ENCODE peak calls at places on chromosomes 16 and 17, in eight cellular contexts. N, Q, J, U, X, A, I and D are unnamed samples.

GRCh38 chr16:56189990-56190902 is 1.0 kb upstream of the GNAO1 start:
- DNase-seq in N (no peak), Q (no peak), J (no peak), U (no peak), X (peak; percentile 27), A (no peak), I (no peak), D (no peak)

GRCh38 chr17:53137919-53138318 is 684.8 kb upstream of the KIF2B start:
- DNase-seq in N (no peak), Q (no peak), J (no peak), U (no peak), X (no peak), A (no peak), I (no peak), D (no peak)

GRCh38 chr17:83124871-83125514 is 45.6 kb downstream of the METRNL start:
- DNase-seq in N (peak; percentile 40), Q (no peak), J (no peak), U (peak; percentile 14), X (no peak), A (no peak), I (no peak), D (peak; percentile 74)

GRCh38 chr16:82730901-82731300 is 104.1 kb downstream of the CDH13 start:
- DNase-seq in N (no peak), Q (no peak), J (no peak), U (no peak), X (no peak), A (no peak), I (no peak), D (no peak)

GRCh38 chr16:54636221-54636793 is 294.4 kb upstream of the IRX5 start:
- DNase-seq in N (no peak), Q (no peak), J (no peak), U (no peak), X (no peak), A (no peak), I (no peak), D (no peak)

GRCh38 chr16:11251525-11252481 is 4.2 kb downstream of the SOCS1 start:
- DNase-seq in N (no peak), Q (peak; percentile 90), J (no peak), U (peak; percentile 64), X (peak; percentile 48), A (no peak), I (no peak), D (peak; percentile 74)

GRCh38 chr16:69112285-69113129 is 7.1 kb downstream of the HAS3 start:
- DNase-seq in N (no peak), Q (peak; percentile 78), J (peak; percentile 78), U (peak; percentile 37), X (peak; percentile 43), A (no peak), I (peak; percentile 83), D (peak; percentile 16)

GRCh38 chr17:9371019-9371418 is 204.6 kb downstream of the STX8 start:
- DNase-seq in N (no peak), Q (no peak), J (no peak), U (no peak), X (no peak), A (peak; percentile 84), I (no peak), D (no peak)

GRCh38 chr16:84985079-84986065 is 26.0 kb downstream of the ZDHHC7 start:
- DNase-seq in N (no peak), Q (no peak), J (no peak), U (no peak), X (no peak), A (no peak), I (no peak), D (no peak)

GRCh38 chr17:30379303-30380105 is 777 bp downstream of the CPD start:
- DNase-seq in N (no peak), Q (peak; percentile 47), J (no peak), U (peak; percentile 15), X (peak; percentile 36), A (no peak), I (peak; percentile 43), D (peak; percentile 10)

GRCh38 chr17:78717431-78717980 is 64.6 kb downstream of the CYTH1 start:
- DNase-seq in N (peak; percentile 84), Q (no peak), J (no peak), U (no peak), X (no peak), A (peak; percentile 34), I (peak; percentile 48), D (no peak)

GRCh38 chr17:76496464-76496863 is 4.8 kb downstream of the RHBDF2 start:
- DNase-seq in N (no peak), Q (no peak), J (no peak), U (no peak), X (no peak), A (no peak), I (no peak), D (no peak)

GRCh38 chr17:63024201-63024600 is 58.2 kb downstream of the TANC2 start:
- DNase-seq in N (no peak), Q (no peak), J (no peak), U (no peak), X (no peak), A (no peak), I (no peak), D (no peak)

GRCh38 chr17:79023886-79024771 is at the start of gene C1QTNF1:
- DNase-seq in N (no peak), Q (peak; percentile 60), J (no peak), U (peak; percentile 25), X (peak; percentile 39), A (no peak), I (peak; percentile 61), D (peak; percentile 35)

GRCh38 chr16:30551781-30552180 is 6.4 kb downstream of the ZNF764 start:
- DNase-seq in N (no peak), Q (peak; percentile 79), J (no peak), U (peak; percentile 70), X (no peak), A (no peak), I (no peak), D (peak; percentile 68)

GRCh38 chr16:81873843-81874752 is 95.0 kb downstream of the PLCG2 start:
- DNase-seq in N (peak; percentile 28), Q (peak; percentile 68), J (no peak), U (peak; percentile 13), X (peak; percentile 59), A (no peak), I (peak; percentile 77), D (peak; percentile 36)

GRCh38 chr16:86217891-86218270 is 292.4 kb upstream of the FOXF1 start:
- DNase-seq in N (no peak), Q (no peak), J (no peak), U (no peak), X (no peak), A (no peak), I (peak; percentile 86), D (no peak)

GRCh38 chr17:10683853-10684252 is 13.5 kb downstream of the SCO1 start:
- DNase-seq in N (no peak), Q (no peak), J (no peak), U (no peak), X (peak; percentile 61), A (no peak), I (no peak), D (no peak)

GRCh38 chr17:54950116-54950515 is 18.3 kb downstream of the COX11 start:
- DNase-seq in N (no peak), Q (no peak), J (no peak), U (no peak), X (no peak), A (no peak), I (no peak), D (no peak)

GRCh38 chr16:68446941-68447675 is 1.2 kb downstream of the SMPD3 start:
- DNase-seq in N (no peak), Q (no peak), J (no peak), U (no peak), X (no peak), A (peak; percentile 6), I (no peak), D (no peak)

GRCh38 chr17:27602721-27603445 is 28.1 kb upstream of the LGALS9 start:
- DNase-seq in N (peak; percentile 65), Q (peak; percentile 83), J (peak; percentile 85), U (peak; percentile 73), X (peak; percentile 83), A (peak; percentile 10), I (peak; percentile 84), D (peak; percentile 75)

GRCh38 chr17:46865100-46865499 is 13.7 kb downstream of the WNT9B start:
- DNase-seq in N (no peak), Q (no peak), J (no peak), U (no peak), X (peak; percentile 18), A (no peak), I (no peak), D (no peak)

GRCh38 chr16:55622930-55623561 is 32.7 kb upstream of the SLC6A2 start:
- DNase-seq in N (no peak), Q (no peak), J (no peak), U (no peak), X (no peak), A (no peak), I (peak; percentile 21), D (no peak)

GRCh38 chr16:85991856-85992255 is 92.9 kb downstream of the IRF8 start:
- DNase-seq in N (no peak), Q (peak; percentile 3), J (no peak), U (no peak), X (no peak), A (no peak), I (no peak), D (no peak)

GRCh38 chr17:75096082-75096625 is 8.4 kb downstream of the SLC16A5 start:
- DNase-seq in N (no peak), Q (no peak), J (no peak), U (no peak), X (peak; percentile 86), A (no peak), I (peak; percentile 82), D (no peak)

GRCh38 chr16:67164599-67165061 is at the start of gene HSF4:
- DNase-seq in N (peak; percentile 74), Q (peak; percentile 33), J (no peak), U (no peak), X (no peak), A (no peak), I (peak; percentile 64), D (no peak)

GRCh38 chr16:72467157-72467759 is 295.3 kb upstream of the PMFBP1 start:
- DNase-seq in N (no peak), Q (no peak), J (no peak), U (no peak), X (peak; percentile 46), A (peak; percentile 19), I (no peak), D (no peak)

GRCh38 chr16:49441366-49441780 is 67.8 kb downstream of the C16orf78 start:
- DNase-seq in N (no peak), Q (peak; percentile 72), J (no peak), U (peak; percentile 41), X (peak; percentile 60), A (no peak), I (peak; percentile 41), D (peak; percentile 78)

GRCh38 chr16:9633844-9634243 is 542.4 kb downstream of the HAPSTR1 start:
- DNase-seq in N (no peak), Q (no peak), J (no peak), U (no peak), X (no peak), A (no peak), I (no peak), D (no peak)

GRCh38 chr16:1812732-1813163 is 13.9 kb downstream of the HAGH start:
- DNase-seq in N (no peak), Q (peak; percentile 77), J (no peak), U (peak; percentile 19), X (peak; percentile 72), A (no peak), I (peak; percentile 88), D (peak; percentile 21)

GRCh38 chr16:89037261-89038152 is 56.1 kb upstream of the ACSF3 start:
- DNase-seq in N (no peak), Q (peak; percentile 38), J (no peak), U (no peak), X (peak; percentile 61), A (no peak), I (peak; percentile 20), D (no peak)

GRCh38 chr16:35200662-35201061 is 1741.2 kb downstream of the TP53TG3F start:
- DNase-seq in N (no peak), Q (no peak), J (no peak), U (no peak), X (no peak), A (no peak), I (no peak), D (no peak)

GRCh38 chr16:75038036-75038959 is 39.5 kb downstream of the ZNRF1 start:
- DNase-seq in N (no peak), Q (no peak), J (no peak), U (no peak), X (peak; percentile 71), A (no peak), I (no peak), D (no peak)

GRCh38 chr17:60899115-60899514 is 221.5 kb downstream of the BCAS3 start:
- DNase-seq in N (no peak), Q (no peak), J (no peak), U (no peak), X (no peak), A (no peak), I (no peak), D (no peak)